ENCODE peak calls at places on chromosomes 13 and 19, in seven cellular contexts. X is dermis blood vessel endothelial cell, U is pons, L is fibroblast of mammary gland, S is progenitor cell of endocrine pancreas, T is AG20443, K is NCI-H69. Q is an unnamed sample.

GRCh38 chr19:3983936-3984583 is 1.2 kb downstream of the EEF2 start:
- DNase-seq in K (no peak), X (peak; percentile 55), S (no peak), T (peak; percentile 47), L (peak; percentile 59), U (no peak), Q (no peak)

GRCh38 chr19:23799321-23799720 is 40.6 kb upstream of the ZNF681 start:
- DNase-seq in L (no peak), K (peak; percentile 72), T (no peak), X (no peak), U (no peak), S (no peak), Q (no peak)

GRCh38 chr19:4555657-4556561 is 3.6 kb downstream of the SEMA6B start:
- DNase-seq in S (no peak), T (no peak), L (no peak), K (peak; percentile 76), X (no peak), U (no peak), Q (peak; percentile 77)

GRCh38 chr13:43720780-43721397 is 65.9 kb downstream of the ENOX1 start:
- DNase-seq in X (no peak), U (no peak), S (no peak), L (peak; percentile 74), K (no peak), T (no peak), Q (no peak)

GRCh38 chr19:30861896-30862295 is 487.3 kb downstream of the TSHZ3 start:
- DNase-seq in K (no peak), X (no peak), T (no peak), L (no peak), S (no peak), U (no peak), Q (no peak)

GRCh38 chr13:38951525-38952313 is 38.9 kb downstream of the STOML3 start:
- DNase-seq in S (no peak), T (no peak), K (peak; percentile 79), U (no peak), L (no peak), X (peak; percentile 69), Q (no peak)

GRCh38 chr13:95588721-95589120 is 36.2 kb downstream of the CLDN10 start:
- DNase-seq in L (peak; percentile 78), K (no peak), X (no peak), T (no peak), U (no peak), S (no peak), Q (no peak)

GRCh38 chr13:20190481-20191310 is 2.0 kb downstream of the GJB2 start:
- DNase-seq in L (peak; percentile 94), S (no peak), T (peak; percentile 77), U (no peak), K (no peak), X (no peak), Q (no peak)

GRCh38 chr19:29539131-29539530 is 13.3 kb downstream of the VSTM2B start:
- DNase-seq in T (no peak), U (no peak), X (no peak), K (no peak), S (no peak), L (no peak), Q (no peak)

GRCh38 chr19:28544451-28545261 is 668.3 kb downstream of the UQCRFS1 start:
- DNase-seq in U (no peak), X (no peak), K (no peak), S (no peak), T (no peak), L (no peak), Q (no peak)

GRCh38 chr19:45404557-45405434 is at the start of gene PPP1R13L:
- DNase-seq in K (peak; percentile 87), T (peak; percentile 71), U (no peak), S (peak; percentile 69), L (peak; percentile 66), X (peak; percentile 94), Q (peak; percentile 87)

GRCh38 chr19:18479964-18480723 is 41.7 kb downstream of the ELL start:
- DNase-seq in U (no peak), S (no peak), L (peak; percentile 71), X (peak; percentile 43), T (peak; percentile 85), K (peak; percentile 85), Q (no peak)

GRCh38 chr19:455031-455705 is 5.7 kb downstream of the SHC2 start:
- DNase-seq in X (no peak), U (no peak), T (no peak), K (no peak), L (no peak), S (no peak), Q (no peak)

GRCh38 chr19:15445807-15446376 is 3.9 kb downstream of the WIZ start:
- DNase-seq in T (no peak), X (no peak), U (no peak), L (no peak), K (no peak), S (no peak), Q (no peak)

GRCh38 chr19:55239004-55239403 is 10.4 kb upstream of the TMEM86B start:
- DNase-seq in K (no peak), T (no peak), S (no peak), X (no peak), L (no peak), U (no peak), Q (no peak)

GRCh38 chr19:1672038-1672768 is 19.8 kb upstream of the TCF3 start:
- DNase-seq in K (peak; percentile 59), X (peak; percentile 62), S (no peak), T (peak; percentile 87), U (no peak), L (peak; percentile 32), Q (peak; percentile 69)

Q was measured in HEK293T.